ENCODE peak calls at places on chromosomes 5 and 9, in four cellular contexts. I is naive thymus-derived CD4-positive, alpha-beta T cell; A is neural progenitor cell; S is left lung. X is an unnamed sample. For H3K4me1, the result is how much of the 10 kb centered on the place peaks cover.

GRCh38 chr5:40646286-40646685 is 33.4 kb upstream of the PTGER4 start:
- DNase-seq in I (no peak), A (no peak), S (no peak), X (no peak)

GRCh38 chr9:73132034-73132776 is 19.5 kb upstream of the ANXA1 start:
- DNase-seq in I (peak), A (peak), S (peak), X (peak)

GRCh38 chr9:5633243-5633642 is 4.3 kb downstream of the RIC1 start:
- DNase-seq in I (no peak), A (no peak), S (no peak), X (no peak)

GRCh38 chr5:135129307-135129706 is 95.3 kb upstream of the PITX1 start:
- DNase-seq in I (peak), A (no peak), S (no peak), X (no peak)

GRCh38 chr9:130444565-130445221 is at the start of gene ASS1:
- DNase-seq in I (no peak), A (peak), S (peak), X (peak)

GRCh38 chr5:5178580-5178979 is 38.5 kb downstream of the ADAMTS16 start:
- DNase-seq in I (no peak), A (no peak), S (no peak), X (no peak)

GRCh38 chr9:21967169-21967568 is 27.0 kb downstream of the CDKN2A start:
- DNase-seq in I (no peak), A (peak), S (no peak), X (no peak)

GRCh38 chr5:32462618-32463017 is 18.1 kb upstream of the ZFR start:
- DNase-seq in I (no peak), A (no peak), S (no peak), X (no peak)

GRCh38 chr5:123997354-123998215 is 485.6 kb downstream of the CSNK1G3 start:
- DNase-seq in I (no peak), A (no peak), S (no peak), X (no peak)

GRCh38 chr9:130043654-130044623 is 950 bp upstream of the FNBP1 start:
- DNase-seq in I (no peak), A (peak), S (no peak), X (peak)

GRCh38 chr5:126777257-126777973 is 479 bp downstream of the LMNB1 start:
- DNase-seq in I (peak), A (peak), S (peak), X (peak)

GRCh38 chr9:38160613-38161215 is 91.7 kb upstream of the SHB start:
- DNase-seq in I (peak), A (peak), S (no peak), X (peak)

GRCh38 chr5:61625682-61626620 is 293.9 kb downstream of the ZSWIM6 start:
- DNase-seq in I (peak), A (peak), S (peak), X (peak)

GRCh38 chr5:417301-417700 is 25.7 kb upstream of the EXOC3 start:
- DNase-seq in I (no peak), A (no peak), S (no peak), X (no peak)

GRCh38 chr5:145854651-145855258 is 18.1 kb downstream of the GRXCR2 start:
- DNase-seq in I (no peak), A (no peak), S (no peak), X (no peak)

GRCh38 chr9:3857673-3858072 is 331.9 kb upstream of the RFX3 start:
- DNase-seq in I (no peak), A (no peak), S (no peak), X (no peak)

GRCh38 chr5:35409361-35409760 is 179.1 kb upstream of the PRLR start:
- DNase-seq in I (no peak), A (no peak), S (no peak), X (no peak)

GRCh38 chr9:21015122-21015815 is 16.2 kb downstream of the HACD4 start:
- DNase-seq in I (no peak), A (peak), S (no peak), X (no peak)

GRCh38 chr9:76049341-76049740 is 158.9 kb downstream of the PCSK5 start:
- DNase-seq in I (no peak), A (no peak), S (no peak), X (no peak)

GRCh38 chr9:104981543-104982129 is 53.7 kb upstream of the ABCA1 start:
- DNase-seq in I (no peak), A (no peak), S (no peak), X (no peak)

GRCh38 chr5:128674837-128675446 is 136.9 kb upstream of the FBN2 start:
- DNase-seq in I (peak), A (peak), S (no peak), X (no peak)

GRCh38 chr5:14463629-14464028 is 118.0 kb upstream of the OTULINL start:
- DNase-seq in I (no peak), A (no peak), S (no peak), X (peak)

GRCh38 chr9:105333076-105333475 is 88.6 kb downstream of the SLC44A1 start:
- DNase-seq in I (no peak), A (no peak), S (no peak), X (no peak)

GRCh38 chr5:157563373-157564148 is 12.0 kb downstream of the ADAM19 start:
- DNase-seq in I (no peak), A (no peak), S (no peak), X (peak)

GRCh38 chr5:157561105-157561504 is 14.5 kb downstream of the ADAM19 start:
- DNase-seq in I (no peak), A (no peak), S (no peak), X (no peak)

GRCh38 chr5:157560560-157560959 is 15.0 kb downstream of the ADAM19 start:
- DNase-seq in I (no peak), A (no peak), S (no peak), X (no peak)

GRCh38 chr5:157564149-157564711 is 11.3 kb downstream of the ADAM19 start:
- DNase-seq in I (no peak), A (no peak), S (no peak), X (no peak)

DNA sequence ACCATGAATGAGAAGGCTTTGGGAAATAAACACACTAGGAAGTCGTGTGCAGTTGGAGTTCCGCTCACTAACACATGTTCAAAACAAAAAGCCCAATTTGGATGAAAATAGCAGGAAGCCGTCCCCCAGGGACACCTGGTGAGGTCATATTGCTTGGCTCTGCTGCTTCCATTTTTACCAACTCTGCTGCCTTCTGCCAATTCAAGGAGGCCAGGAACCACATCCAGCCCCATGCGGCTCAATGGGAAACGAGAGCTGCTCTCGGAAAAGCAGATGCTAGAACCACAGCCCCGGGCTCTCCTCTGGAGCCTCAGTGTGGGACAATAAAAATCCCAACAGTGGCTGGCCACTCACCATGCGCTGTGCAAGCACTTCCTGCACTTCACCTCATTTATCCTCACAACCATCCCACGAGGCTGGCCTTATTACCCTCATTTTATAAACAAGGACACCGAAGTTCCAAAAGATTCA is 13.4 kb downstream of the ADAM19 start:
- DNase-seq in I (no peak), A (no peak), S (no peak), X (no peak)
- H3K4me1 ChIP-seq in I (under half), A (under half), S (under half), X (under half)

GRCh38 chr5:150497274-150497988 is 10.5 kb upstream of the NDST1 start:
- DNase-seq in I (no peak), A (no peak), S (no peak), X (peak)
- H3K4me1 ChIP-seq in I (under half), A (half or more), S (under half), X (under half)

DNA sequence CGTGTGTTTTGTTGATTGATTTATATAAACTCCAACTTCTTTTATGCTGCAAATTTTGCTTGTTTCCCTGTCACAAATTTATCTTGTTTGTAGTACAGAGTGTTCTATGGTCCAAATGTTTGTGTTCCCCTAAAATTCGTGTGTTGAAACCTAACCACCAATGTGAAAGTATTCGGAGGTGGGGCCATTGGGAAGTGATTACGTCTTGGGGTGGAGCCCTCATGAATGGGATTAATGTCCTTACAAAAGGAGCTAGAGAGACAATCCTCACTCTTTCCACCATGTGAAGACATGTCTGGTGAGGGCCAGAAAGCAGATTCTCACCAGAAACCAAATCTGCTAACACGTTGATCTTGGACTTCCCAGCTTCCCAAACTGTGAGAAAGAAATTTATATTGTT is 262.0 kb downstream of the MAN2A1 start:
- DNase-seq in I (no peak), A (no peak), S (no peak), X (no peak)
- H3K4me1 ChIP-seq in I (under half), A (under half), S (under half), X (under half)

DNA sequence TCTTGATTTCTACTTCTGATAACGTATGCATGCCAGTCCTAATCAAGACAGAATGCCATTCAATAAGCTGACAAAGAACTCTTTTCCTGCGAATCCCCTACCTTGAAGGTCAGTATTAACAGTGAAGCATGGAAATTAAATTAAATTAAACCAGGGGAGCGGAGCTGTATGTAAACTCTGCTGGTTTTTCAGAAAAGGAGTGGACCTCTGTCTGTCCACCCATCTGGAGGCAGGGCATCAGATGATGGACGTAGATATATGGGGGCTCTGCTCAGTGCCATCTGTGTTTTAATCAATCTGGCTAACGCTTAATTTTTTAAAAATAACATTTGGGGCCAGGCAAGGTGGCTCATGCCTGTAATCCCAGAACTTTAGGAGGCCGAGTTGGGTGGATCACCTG is 101.9 kb downstream of the ROR2 start:
- DNase-seq in I (no peak), A (no peak), S (no peak), X (no peak)
- H3K4me1 ChIP-seq in I (under half), A (under half), S (under half), X (under half)

GRCh38 chr9:109312783-109313182 is 8.1 kb downstream of the EPB41L4B start:
- DNase-seq in I (no peak), A (no peak), S (no peak), X (no peak)
- H3K4me1 ChIP-seq in I (under half), A (under half), S (under half), X (under half)

GRCh38 chr9:114341152-114341830 is 11.6 kb downstream of the ORM2 start:
- DNase-seq in I (no peak), A (no peak), S (no peak), X (no peak)
- H3K4me1 ChIP-seq in I (under half), A (under half), S (under half), X (under half)